ENCODE peak calls at places on chromosomes 5 and 9, in eight cellular contexts. G is IMR-90; F is tibial artery; V is ascending aorta; T is lower lobe of right lung; J is sigmoid colon; I is CD8-positive, alpha-beta T cell; Q is fibroblast of lung. E is an unnamed sample. For H3K4me1, the result is how much of the 10 kb centered on the place peaks cover.

GRCh38 chr5:88542786-88543185 is 274.1 kb upstream of the TMEM161B start:
- DNase-seq in F (no peak), Q (no peak), T (no peak), I (no peak), G (no peak), V (no peak), J (no peak), E (no peak)

GRCh38 chr9:34522971-34523797 is at the start of gene ENHO:
- DNase-seq in J (peak), Q (peak), I (peak), V (peak), F (peak), T (peak), G (peak), E (peak)

GRCh38 chr9:131873361-131873760 is 133.5 kb upstream of the RAPGEF1 start:
- DNase-seq in I (no peak), J (no peak), V (no peak), Q (no peak), T (no peak), F (no peak), G (no peak), E (no peak)

GRCh38 chr9:7313389-7313788 is 486.2 kb downstream of the DMAC1 start:
- DNase-seq in V (no peak), J (no peak), F (no peak), G (no peak), Q (peak), T (no peak), I (no peak), E (no peak)

GRCh38 chr5:132481243-132482211 is 9.0 kb downstream of the IRF1 start:
- DNase-seq in F (peak), T (no peak), Q (no peak), V (peak), I (no peak), G (no peak), J (peak), E (no peak)

GRCh38 chr9:110257097-110257955 is 1.0 kb upstream of the TXN start:
- DNase-seq in J (no peak), I (no peak), G (peak), F (no peak), V (no peak), T (no peak), Q (no peak), E (no peak)

GRCh38 chr9:91078041-91078441 is 276.4 kb downstream of the SYK start:
- DNase-seq in I (no peak), V (no peak), J (no peak), Q (no peak), F (no peak), T (no peak), G (no peak), E (no peak)

GRCh38 chr9:10366171-10366779 is 246.5 kb downstream of the PTPRD start:
- DNase-seq in T (no peak), V (no peak), Q (peak), J (no peak), G (peak), I (no peak), F (no peak), E (no peak)

GRCh38 chr5:92909545-92909962 is 671.5 kb downstream of the NR2F1-AS1 start:
- DNase-seq in I (no peak), V (no peak), F (no peak), G (peak), Q (peak), T (no peak), J (no peak), E (no peak)

GRCh38 chr5:179215576-179215975 is 129.7 kb downstream of the ADAMTS2 start:
- DNase-seq in G (peak), V (no peak), T (no peak), Q (no peak), F (no peak), J (no peak), I (no peak), E (no peak)

GRCh38 chr9:76692448-76693129 is 71.6 kb upstream of the PCA3 start:
- DNase-seq in J (no peak), V (no peak), I (no peak), Q (no peak), T (no peak), G (no peak), F (no peak), E (no peak)

GRCh38 chr9:76688471-76689238 is 75.6 kb upstream of the PCA3 start:
- DNase-seq in J (no peak), G (no peak), T (no peak), V (no peak), I (no peak), Q (no peak), F (no peak), E (no peak)

GRCh38 chr9:76687861-76688374 is 76.3 kb upstream of the PCA3 start:
- DNase-seq in I (no peak), T (no peak), V (peak), Q (peak), J (no peak), G (peak), F (peak), E (no peak)

GRCh38 chr9:76690575-76691370 is 73.5 kb upstream of the PCA3 start:
- DNase-seq in G (no peak), V (no peak), I (no peak), T (no peak), F (no peak), Q (no peak), J (no peak), E (no peak)

GRCh38 chr9:76691761-76692313 is 72.4 kb upstream of the PCA3 start:
- DNase-seq in V (no peak), F (no peak), T (no peak), G (no peak), J (no peak), Q (peak), I (no peak), E (no peak)
- H3K27ac ChIP-seq in V (peak), F (no peak), T (no peak), G (no peak), J (peak), Q (no peak), I (no peak), E (no peak)

DNA sequence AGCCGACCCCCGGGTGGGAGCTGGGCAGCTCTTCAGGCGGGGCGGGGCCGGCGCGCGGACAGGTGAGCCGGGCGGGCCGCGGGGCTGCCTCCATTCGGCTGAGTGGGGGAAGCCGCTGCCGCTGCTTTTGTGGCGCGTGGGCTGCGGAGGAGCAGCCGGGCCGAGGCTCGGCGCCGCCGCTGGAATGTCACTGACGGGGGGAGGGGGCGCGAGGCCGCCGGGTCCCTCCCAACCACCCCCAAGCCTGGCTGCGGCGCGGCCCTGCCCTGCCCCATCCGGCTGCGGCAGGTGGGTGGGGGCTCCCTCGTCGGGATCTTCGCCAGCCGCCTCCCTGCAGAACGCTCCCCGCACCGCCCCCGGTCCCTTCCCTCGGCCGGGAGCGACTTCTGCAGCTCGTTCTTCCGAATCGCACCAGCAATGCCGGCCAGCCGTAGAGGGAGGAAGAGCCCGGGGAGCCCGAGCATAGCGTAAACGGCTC is 396 bp downstream of the SPTAN1 start:
- DNase-seq in T (peak), V (no peak), F (peak), J (peak), G (no peak), I (peak), Q (no peak), E (peak)
- H3K4me1 ChIP-seq in T (half or more), V (under half), F (under half), J (half or more), G (under half), I (half or more), Q (under half), E (under half)

GRCh38 chr9:124522121-124523098 is 15.2 kb upstream of the NR5A1 start:
- DNase-seq in G (peak), I (no peak), J (peak), F (no peak), Q (no peak), V (no peak), T (no peak), E (no peak)
- TF ChIP-seq CTCF in G (no peak), I (no peak), J (no peak), F (no peak), Q (no peak), V (no peak), T (no peak), E (no peak)

GRCh38 chr5:34534237-34535108 is 121.7 kb upstream of the RAI14 start:
- DNase-seq in I (no peak), G (peak), F (no peak), J (no peak), T (no peak), V (no peak), Q (peak), E (no peak)
- H3K27ac ChIP-seq in I (no peak), G (peak), F (peak), J (peak), T (peak), V (peak), Q (peak), E (no peak)

GRCh38 chr9:16719921-16720320 is 150.5 kb downstream of the BNC2 start:
- DNase-seq in J (no peak), T (no peak), G (no peak), I (no peak), Q (no peak), V (no peak), F (no peak), E (no peak)

GRCh38 chr9:16718952-16719351 is 151.5 kb downstream of the BNC2 start:
- DNase-seq in G (peak), J (no peak), F (no peak), I (no peak), Q (peak), V (no peak), T (no peak), E (no peak)

GRCh38 chr9:16721972-16722371 is 148.5 kb downstream of the BNC2 start:
- DNase-seq in G (peak), Q (peak), I (no peak), T (no peak), F (peak), J (peak), V (no peak), E (peak)

GRCh38 chr9:16718296-16718695 is 152.2 kb downstream of the BNC2 start:
- DNase-seq in V (no peak), G (peak), F (no peak), I (no peak), J (no peak), Q (no peak), T (no peak), E (no peak)

DNA sequence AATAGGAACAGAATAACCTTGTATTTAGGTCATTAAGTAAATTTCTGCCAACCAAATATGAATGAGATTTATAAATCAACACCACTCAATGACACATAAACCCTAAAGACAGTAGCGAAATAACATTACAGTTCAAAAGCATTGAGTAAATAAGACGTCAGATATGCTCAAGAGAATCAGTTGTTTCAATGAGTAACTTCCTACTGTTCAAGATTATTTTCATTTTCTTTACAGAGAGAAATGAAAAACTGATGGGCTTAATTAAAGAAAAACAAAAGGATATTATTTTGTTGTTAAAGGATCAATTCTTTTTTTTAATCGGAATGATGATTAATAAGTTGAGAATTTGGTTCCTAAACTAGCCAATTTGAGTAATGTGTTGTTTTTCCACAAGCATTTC is 150.1 kb downstream of the BNC2 start:
- DNase-seq in F (no peak), T (no peak), J (no peak), I (no peak), G (no peak), Q (no peak), V (no peak), E (no peak)
- H3K4me1 ChIP-seq in F (under half), T (under half), J (half or more), I (under half), G (under half), Q (under half), V (under half), E (under half)

DNA sequence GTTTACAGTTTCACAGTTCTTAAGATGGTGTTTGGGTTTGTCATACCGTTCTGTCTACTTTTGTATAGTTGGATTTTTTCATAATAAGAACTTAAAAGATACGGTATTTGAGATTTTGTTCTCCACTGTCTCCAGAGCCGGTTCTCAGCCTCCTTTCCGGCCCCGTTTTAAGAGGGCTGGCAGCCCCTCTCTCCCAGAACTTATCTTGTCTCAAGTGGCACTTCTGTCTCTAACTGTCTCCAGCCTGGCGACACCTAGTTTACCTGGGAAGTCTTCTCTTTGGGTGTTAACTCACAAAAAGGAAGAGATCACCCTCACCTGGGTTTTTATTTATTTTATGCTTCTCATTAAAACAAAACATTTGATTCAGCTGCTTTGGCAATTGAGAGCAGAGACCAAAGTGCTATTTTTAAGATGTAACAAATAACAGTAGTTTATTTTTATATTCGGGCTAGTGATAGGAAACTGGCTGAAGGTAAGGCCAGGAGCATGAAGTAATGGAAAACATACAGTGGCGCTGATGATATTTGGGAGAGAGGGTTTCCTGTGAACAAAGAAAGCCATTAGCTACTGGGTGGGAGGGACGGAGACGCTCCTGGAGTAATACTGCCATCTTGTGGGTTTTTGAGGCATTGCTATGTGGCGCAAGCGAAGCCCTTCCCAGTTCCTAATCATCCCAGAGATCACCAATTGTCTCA is 48.3 kb downstream of the ACER2 start:
- DNase-seq in F (peak), I (peak), G (peak), T (no peak), V (no peak), Q (peak), J (peak), E (peak)
- TF ChIP-seq CTCF in F (peak), I (peak), G (peak), T (peak), V (peak), Q (peak), J (peak), E (peak)

DNA sequence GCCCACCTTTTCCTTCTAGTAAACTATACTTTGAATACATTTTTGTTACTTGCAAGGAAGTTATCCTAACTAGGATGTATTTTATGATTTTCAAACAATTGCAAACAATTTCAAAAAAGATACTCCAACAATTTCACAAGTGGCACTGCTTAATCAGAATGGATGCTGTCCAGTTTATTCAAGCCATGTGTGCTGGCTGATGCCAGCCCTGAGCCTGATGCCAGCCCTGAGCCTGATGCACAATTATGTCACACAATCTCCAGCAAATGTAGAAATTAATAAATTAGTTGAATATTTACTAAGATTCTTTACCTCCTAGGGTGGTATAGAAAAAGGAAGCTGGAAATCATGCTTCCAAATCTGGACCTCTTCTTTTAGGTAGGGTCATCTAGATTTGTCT is 5.6 kb upstream of the C6 start:
- DNase-seq in J (no peak), Q (no peak), V (no peak), I (no peak), T (no peak), F (no peak), G (no peak), E (no peak)
- H3K27ac ChIP-seq in J (peak), Q (no peak), V (peak), I (no peak), T (peak), F (peak), G (no peak), E (no peak)

E was measured in psoas muscle.